ENCODE peak calls at places on chromosome 3, in eight cellular contexts. S is GM13977; C is coronary artery; N is left ventricle myocardium inferior; Z is CD4-positive, alpha-beta T cell; Y is breast epithelium; V is fibroblast of lung; M is bronchial epithelial cell. K is an unnamed sample.

GRCh38 chr3:25483456-25483855 is 55.4 kb downstream of the RARB start:
- DNase-seq in Z (no peak), Y (no peak), V (peak; percentile 44), S (no peak), C (no peak), M (no peak), N (no peak), K (no peak)

GRCh38 chr3:66438045-66438444 is 62.8 kb downstream of the LRIG1 start:
- DNase-seq in M (no peak), C (no peak), Z (no peak), Y (no peak), S (no peak), N (no peak), V (no peak), K (no peak)

GRCh38 chr3:197202694-197203093 is 95.7 kb downstream of the DLG1 start:
- DNase-seq in V (peak; percentile 51), Z (no peak), N (no peak), S (no peak), M (peak; percentile 25), Y (no peak), C (no peak), K (no peak)

GRCh38 chr3:24136624-24137310 is 191.7 kb downstream of the NR1D2 start:
- DNase-seq in Z (no peak), M (no peak), Y (no peak), V (no peak), C (no peak), S (no peak), N (no peak), K (no peak)

GRCh38 chr3:24161841-24162240 is 216.8 kb downstream of the NR1D2 start:
- DNase-seq in N (no peak), V (no peak), C (no peak), M (no peak), S (no peak), Z (no peak), Y (no peak), K (no peak)

GRCh38 chr3:46668116-46668515 is 25.4 kb downstream of the ALS2CL start:
- DNase-seq in V (no peak), Y (peak; percentile 47), Z (no peak), M (peak; percentile 11), C (no peak), N (no peak), S (peak; percentile 17), K (no peak)

GRCh38 chr3:75906555-75907112 is 121.3 kb upstream of the ZNF717 start:
- DNase-seq in N (no peak), Z (no peak), Y (peak; percentile 48), C (no peak), V (peak; percentile 45), S (no peak), M (peak; percentile 12), K (no peak)

GRCh38 chr3:171028025-171028778 is 1.7 kb upstream of the SLC2A2 start:
- DNase-seq in N (peak; percentile 54), C (no peak), V (peak; percentile 98), Y (no peak), Z (no peak), M (peak; percentile 78), S (peak; percentile 13), K (no peak)

GRCh38 chr3:83454353-83454752 is 1504.4 kb upstream of the CADM2 start:
- DNase-seq in C (no peak), Y (no peak), M (no peak), S (no peak), N (no peak), V (no peak), Z (no peak), K (no peak)

GRCh38 chr3:124396397-124396796 is 333.9 kb upstream of the UMPS start:
- DNase-seq in Z (no peak), N (no peak), S (no peak), V (no peak), M (no peak), Y (no peak), C (no peak), K (no peak)

GRCh38 chr3:15420871-15421270 is 6.5 kb downstream of the METTL6 start:
- DNase-seq in N (no peak), Z (no peak), S (no peak), M (no peak), V (peak; percentile 74), C (no peak), Y (no peak), K (no peak)

GRCh38 chr3:71127052-71127451 is 456.5 kb downstream of the FOXP1 start:
- DNase-seq in V (no peak), N (no peak), S (no peak), Y (no peak), C (no peak), M (no peak), Z (no peak), K (no peak)

GRCh38 chr3:145776782-145777408 is 384.1 kb downstream of the PLOD2 start:
- DNase-seq in N (no peak), M (peak; percentile 69), Z (no peak), V (peak; percentile 50), Y (no peak), C (no peak), S (peak; percentile 5), K (peak; percentile 78)

GRCh38 chr3:124569761-124570160 is 160.5 kb upstream of the UMPS start:
- DNase-seq in S (no peak), M (no peak), V (no peak), Y (no peak), N (peak; percentile 62), C (no peak), Z (no peak), K (no peak)

GRCh38 chr3:71317749-71318458 is 265.6 kb downstream of the FOXP1 start:
- DNase-seq in Z (no peak), C (no peak), M (no peak), Y (no peak), V (peak; percentile 66), N (no peak), S (no peak), K (no peak)

GRCh38 chr3:134216851-134217250 is 33.8 kb downstream of the RYK start:
- DNase-seq in S (no peak), V (no peak), N (no peak), M (no peak), Z (no peak), Y (no peak), C (no peak), K (no peak)

GRCh38 chr3:6861989-6862879 is 1.3 kb downstream of the GRM7 start:
- DNase-seq in M (no peak), N (no peak), S (no peak), Y (no peak), V (no peak), Z (no peak), C (no peak), K (no peak)

GRCh38 chr3:141274411-141275031 is 42.9 kb downstream of the PXYLP1 start:
- DNase-seq in S (no peak), N (no peak), Z (no peak), Y (no peak), V (no peak), C (peak; percentile 49), M (no peak), K (no peak)

GRCh38 chr3:57696861-57697321 is 4.0 kb upstream of the DENND6A start:
- DNase-seq in N (no peak), C (no peak), S (no peak), M (peak; percentile 99), V (peak; percentile 43), Z (no peak), Y (no peak), K (peak; percentile 79)

GRCh38 chr3:27859821-27860220 is 137.7 kb upstream of the EOMES start:
- DNase-seq in Z (no peak), Y (no peak), C (no peak), N (no peak), M (no peak), V (no peak), S (no peak), K (peak; percentile 71)

GRCh38 chr3:128167973-128168674 is 14.8 kb downstream of the EEFSEC start:
- DNase-seq in V (no peak), Y (no peak), N (no peak), S (no peak), Z (no peak), C (no peak), M (no peak), K (no peak)

GRCh38 chr3:128168830-128169229 is 15.5 kb downstream of the EEFSEC start:
- DNase-seq in N (no peak), S (no peak), Y (no peak), V (no peak), M (no peak), Z (no peak), C (no peak), K (no peak)

GRCh38 chr3:128173849-128174248 is 20.6 kb downstream of the EEFSEC start:
- DNase-seq in C (no peak), V (no peak), S (no peak), Z (no peak), N (no peak), Y (no peak), M (no peak), K (no peak)

GRCh38 chr3:128173241-128173640 is 20.0 kb downstream of the EEFSEC start:
- DNase-seq in M (no peak), V (no peak), S (no peak), Y (no peak), Z (no peak), N (no peak), C (no peak), K (no peak)

DNA sequence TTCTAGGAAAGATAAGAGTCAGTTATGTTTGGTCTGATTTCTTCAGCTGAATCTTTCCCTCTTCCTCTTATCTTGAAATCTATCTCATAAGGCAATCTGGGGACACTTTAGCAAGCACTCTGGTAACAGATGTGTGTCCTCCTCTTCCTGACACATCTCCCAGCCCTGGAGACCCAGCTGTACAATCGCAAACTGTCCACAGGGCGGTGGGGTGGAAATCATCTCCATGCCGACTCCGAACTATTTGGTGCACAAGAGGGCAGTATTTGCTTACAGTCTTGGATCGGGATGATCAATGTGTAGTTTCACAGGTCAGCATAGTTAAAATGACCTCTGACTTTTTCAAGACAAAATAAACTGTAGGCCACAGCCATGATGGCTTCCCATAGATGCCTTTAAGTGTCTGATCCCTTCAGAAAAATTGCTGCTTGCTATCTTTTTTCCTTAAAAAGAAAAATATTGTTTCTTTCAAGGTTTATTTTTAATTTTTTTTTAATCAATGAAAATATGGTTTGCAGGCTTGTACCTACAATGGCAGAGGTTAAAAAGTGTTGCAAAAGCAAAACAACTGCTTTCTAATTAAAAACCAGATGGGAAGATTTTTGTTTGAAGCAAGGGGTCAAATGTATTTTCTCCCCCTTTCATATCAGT is 17.7 kb downstream of the EEFSEC start:
- DNase-seq in Z (no peak), S (no peak), N (no peak), V (peak; percentile 71), C (no peak), M (peak; percentile 65), Y (peak; percentile 61), K (peak; percentile 64)
- TF ChIP-seq CTCF in Z (peak; percentile 24), S (peak; percentile 8), N (peak; percentile 81), V (peak; percentile 98), C (peak; percentile 31), M (peak; percentile 68), Y (peak; percentile 75), K (peak; percentile 62)

GRCh38 chr3:73419179-73419803 is 205.4 kb downstream of the PDZRN3 start:
- DNase-seq in C (no peak), Y (no peak), V (peak; percentile 55), Z (no peak), N (no peak), M (no peak), S (no peak), K (no peak)
- TF ChIP-seq CTCF in C (no peak), Y (peak; percentile 18), V (peak; percentile 56), Z (no peak), N (peak; percentile 27), M (no peak), S (no peak), K (no peak)

GRCh38 chr3:13107661-13108060 is 34.4 kb upstream of the IQSEC1 start:
- DNase-seq in C (peak; percentile 54), S (no peak), Z (no peak), M (no peak), N (no peak), V (no peak), Y (no peak), K (no peak)
- TF ChIP-seq CTCF in C (no peak), S (no peak), Z (no peak), M (no peak), N (no peak), V (no peak), Y (no peak), K (no peak)

GRCh38 chr3:128492353-128493220 is at the start of gene GATA2:
- DNase-seq in Y (no peak), S (no peak), C (peak; percentile 53), M (no peak), V (peak; percentile 45), N (no peak), Z (no peak), K (no peak)
- TF ChIP-seq CTCF in Y (no peak), S (no peak), C (no peak), M (no peak), V (no peak), N (peak; percentile 20), Z (no peak), K (no peak)